ENCODE peak calls at places on chromosomes 1 and 21, in five cellular contexts. One of them, this sample, is unnamed.

GRCh38 chr1:9612871-9613624 is 24.3 kb downstream of the TMEM201 start:
- DNase-seq in left ventricle myocardium inferior: no peak
- DNase-seq in heart right ventricle: no peak
- DNase-seq in B cell: no peak
- DNase-seq in MM.1S: no peak
- DNase-seq in this sample: no peak

GRCh38 chr1:154856049-154856448 is 14.0 kb downstream of the KCNN3 start:
- DNase-seq in left ventricle myocardium inferior: no peak
- DNase-seq in heart right ventricle: no peak
- DNase-seq in B cell: no peak
- DNase-seq in MM.1S: no peak
- DNase-seq in this sample: no peak

GRCh38 chr1:23838401-23838866 is 13.2 kb upstream of the HMGCL start:
- DNase-seq in left ventricle myocardium inferior: peak
- DNase-seq in heart right ventricle: peak
- DNase-seq in B cell: peak
- DNase-seq in MM.1S: peak
- DNase-seq in this sample: peak

GRCh38 chr1:230797376-230798186 is 50.4 kb downstream of the CAPN9 start:
- DNase-seq in left ventricle myocardium inferior: peak
- DNase-seq in heart right ventricle: peak
- DNase-seq in B cell: peak
- DNase-seq in MM.1S: peak
- DNase-seq in this sample: no peak

GRCh38 chr1:87203890-87204289 is 124.8 kb upstream of the LMO4 start:
- DNase-seq in left ventricle myocardium inferior: no peak
- DNase-seq in heart right ventricle: no peak
- DNase-seq in B cell: no peak
- DNase-seq in MM.1S: no peak
- DNase-seq in this sample: no peak

GRCh38 chr1:106047210-106047609 is 1009.3 kb upstream of the PRMT6 start:
- DNase-seq in left ventricle myocardium inferior: no peak
- DNase-seq in heart right ventricle: no peak
- DNase-seq in B cell: no peak
- DNase-seq in MM.1S: no peak
- DNase-seq in this sample: no peak

GRCh38 chr1:160550572-160551034 is 27.5 kb upstream of the SLAMF6 start:
- DNase-seq in left ventricle myocardium inferior: no peak
- DNase-seq in heart right ventricle: peak
- DNase-seq in B cell: no peak
- DNase-seq in MM.1S: peak
- DNase-seq in this sample: no peak

GRCh38 chr1:84479998-84480397 is 932 bp downstream of the RPF1 start:
- DNase-seq in left ventricle myocardium inferior: no peak
- DNase-seq in heart right ventricle: no peak
- DNase-seq in B cell: no peak
- DNase-seq in MM.1S: no peak
- DNase-seq in this sample: peak

GRCh38 chr1:197319631-197320030 is 51.6 kb downstream of the CRB1 start:
- DNase-seq in left ventricle myocardium inferior: no peak
- DNase-seq in heart right ventricle: no peak
- DNase-seq in B cell: no peak
- DNase-seq in MM.1S: no peak
- DNase-seq in this sample: no peak

GRCh38 chr1:60101516-60101915 is 27.9 kb upstream of the C1orf87 start:
- DNase-seq in left ventricle myocardium inferior: no peak
- DNase-seq in heart right ventricle: no peak
- DNase-seq in B cell: no peak
- DNase-seq in MM.1S: no peak
- DNase-seq in this sample: no peak

GRCh38 chr1:236142358-236143103 is at the start of gene GPR137B:
- DNase-seq in left ventricle myocardium inferior: peak
- DNase-seq in heart right ventricle: peak
- DNase-seq in B cell: peak
- DNase-seq in MM.1S: no peak
- DNase-seq in this sample: peak

GRCh38 chr1:197017558-197018146 is 40.3 kb downstream of the CFHR5 start:
- DNase-seq in left ventricle myocardium inferior: no peak
- DNase-seq in heart right ventricle: no peak
- DNase-seq in B cell: no peak
- DNase-seq in MM.1S: no peak
- DNase-seq in this sample: no peak

GRCh38 chr1:28582248-28582615 is 9.8 kb upstream of the RAB42 start:
- DNase-seq in left ventricle myocardium inferior: no peak
- DNase-seq in heart right ventricle: no peak
- DNase-seq in B cell: no peak
- DNase-seq in MM.1S: no peak
- DNase-seq in this sample: no peak

GRCh38 chr1:238360474-238360873 is 469.8 kb upstream of the ZP4 start:
- DNase-seq in left ventricle myocardium inferior: no peak
- DNase-seq in heart right ventricle: no peak
- DNase-seq in B cell: no peak
- DNase-seq in MM.1S: no peak
- DNase-seq in this sample: no peak

GRCh38 chr1:6612641-6613360 is 730 bp upstream of the PHF13 start:
- DNase-seq in left ventricle myocardium inferior: peak
- DNase-seq in heart right ventricle: peak
- DNase-seq in B cell: no peak
- DNase-seq in MM.1S: peak
- DNase-seq in this sample: no peak

GRCh38 chr1:194485432-194485831 is 1299.0 kb upstream of the B3GALT2 start:
- DNase-seq in left ventricle myocardium inferior: no peak
- DNase-seq in heart right ventricle: no peak
- DNase-seq in B cell: no peak
- DNase-seq in MM.1S: no peak
- DNase-seq in this sample: no peak

GRCh38 chr1:53172751-53173498 is 23.7 kb upstream of the CPT2 start:
- DNase-seq in left ventricle myocardium inferior: no peak
- DNase-seq in heart right ventricle: no peak
- DNase-seq in B cell: peak
- DNase-seq in MM.1S: no peak
- DNase-seq in this sample: peak

GRCh38 chr21:45607021-45607921 is 36.3 kb upstream of the PCBP3 start:
- DNase-seq in left ventricle myocardium inferior: no peak
- DNase-seq in heart right ventricle: no peak
- DNase-seq in B cell: no peak
- DNase-seq in MM.1S: no peak
- DNase-seq in this sample: no peak

GRCh38 chr1:218565333-218565732 is 220.2 kb downstream of the TGFB2 start:
- DNase-seq in left ventricle myocardium inferior: no peak
- DNase-seq in heart right ventricle: no peak
- DNase-seq in B cell: no peak
- DNase-seq in MM.1S: no peak
- DNase-seq in this sample: no peak

GRCh38 chr1:100924212-100924611 is 28.3 kb downstream of the SLC30A7 start:
- DNase-seq in left ventricle myocardium inferior: no peak
- DNase-seq in heart right ventricle: no peak
- DNase-seq in B cell: no peak
- DNase-seq in MM.1S: no peak
- DNase-seq in this sample: no peak

GRCh38 chr1:46221749-46222148 is 18.6 kb downstream of the LURAP1 start:
- DNase-seq in left ventricle myocardium inferior: peak
- DNase-seq in heart right ventricle: no peak
- DNase-seq in B cell: no peak
- DNase-seq in MM.1S: no peak
- DNase-seq in this sample: no peak

GRCh38 chr1:185541861-185542260 is 192.3 kb upstream of the HMCN1 start:
- DNase-seq in left ventricle myocardium inferior: no peak
- DNase-seq in heart right ventricle: no peak
- DNase-seq in B cell: no peak
- DNase-seq in MM.1S: no peak
- DNase-seq in this sample: no peak

GRCh38 chr1:226531360-226532093 is 17.0 kb upstream of the STUM start:
- DNase-seq in left ventricle myocardium inferior: no peak
- DNase-seq in heart right ventricle: no peak
- DNase-seq in B cell: no peak
- DNase-seq in MM.1S: no peak
- DNase-seq in this sample: no peak

GRCh38 chr1:54810144-54810942 is 9.2 kb upstream of the TTC22 start:
- DNase-seq in left ventricle myocardium inferior: peak
- DNase-seq in heart right ventricle: peak
- DNase-seq in B cell: peak
- DNase-seq in MM.1S: peak
- DNase-seq in this sample: peak

GRCh38 chr21:44255519-44255981 is 6.1 kb downstream of the DNMT3L start:
- DNase-seq in left ventricle myocardium inferior: no peak
- DNase-seq in heart right ventricle: no peak
- DNase-seq in B cell: no peak
- DNase-seq in MM.1S: no peak
- DNase-seq in this sample: no peak

GRCh38 chr1:41849211-41849759 is 69.4 kb downstream of the HIVEP3 start:
- DNase-seq in left ventricle myocardium inferior: no peak
- DNase-seq in heart right ventricle: no peak
- DNase-seq in B cell: no peak
- DNase-seq in MM.1S: no peak
- DNase-seq in this sample: no peak

GRCh38 chr1:109886827-109887226 is 23.8 kb upstream of the CSF1 start:
- DNase-seq in left ventricle myocardium inferior: no peak
- DNase-seq in heart right ventricle: no peak
- DNase-seq in B cell: peak
- DNase-seq in MM.1S: no peak
- DNase-seq in this sample: no peak

GRCh38 chr1:107358611-107359342 is 217.9 kb downstream of the NTNG1 start:
- DNase-seq in left ventricle myocardium inferior: no peak
- DNase-seq in heart right ventricle: no peak
- DNase-seq in B cell: peak
- DNase-seq in MM.1S: no peak
- DNase-seq in this sample: no peak

GRCh38 chr1:54017979-54018378 is at the start of gene LDLRAD1:
- DNase-seq in left ventricle myocardium inferior: no peak
- DNase-seq in heart right ventricle: no peak
- DNase-seq in B cell: no peak
- DNase-seq in MM.1S: no peak
- DNase-seq in this sample: no peak

GRCh38 chr1:112439592-112439991 is 43.6 kb downstream of the CTTNBP2NL start:
- DNase-seq in left ventricle myocardium inferior: no peak
- DNase-seq in heart right ventricle: no peak
- DNase-seq in B cell: no peak
- DNase-seq in MM.1S: no peak
- DNase-seq in this sample: no peak

DNA sequence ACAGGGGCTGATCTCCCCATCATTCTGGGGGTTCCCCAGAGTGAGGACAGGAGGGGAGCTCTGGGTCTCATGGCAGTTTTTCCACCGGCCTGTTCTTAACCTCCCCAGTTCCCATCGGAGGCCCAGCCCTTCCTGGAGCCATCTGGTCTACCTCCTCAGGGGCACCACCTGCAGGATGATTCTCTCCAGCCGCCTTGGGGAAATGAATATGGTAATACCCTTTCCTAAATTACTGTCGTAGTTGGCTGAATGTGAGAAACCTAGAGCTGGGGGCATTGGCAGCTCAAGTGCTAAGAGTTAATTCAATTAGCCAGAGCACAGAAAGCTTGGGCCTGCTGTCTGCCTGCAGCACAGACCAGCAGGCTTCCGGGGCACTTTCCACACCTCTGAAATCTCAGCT is 64.9 kb downstream of the TAS1R2 start:
- DNase-seq in left ventricle myocardium inferior: no peak
- DNase-seq in heart right ventricle: no peak
- DNase-seq in B cell: no peak
- DNase-seq in MM.1S: peak
- DNase-seq in this sample: no peak
- TF ChIP-seq CTCF in left ventricle myocardium inferior: no peak
- TF ChIP-seq CTCF in heart right ventricle: no peak
- TF ChIP-seq CTCF in B cell: no peak
- TF ChIP-seq CTCF in MM.1S: peak
- TF ChIP-seq CTCF in this sample: no peak

GRCh38 chr1:108695515-108695914 is 3.4 kb downstream of the PRPF38B start:
- DNase-seq in left ventricle myocardium inferior: no peak
- DNase-seq in heart right ventricle: no peak
- DNase-seq in B cell: no peak
- DNase-seq in MM.1S: no peak
- DNase-seq in this sample: no peak

GRCh38 chr1:108691886-108692723 is at the start of gene PRPF38B:
- DNase-seq in left ventricle myocardium inferior: peak
- DNase-seq in heart right ventricle: peak
- DNase-seq in B cell: peak
- DNase-seq in MM.1S: peak
- DNase-seq in this sample: peak

GRCh38 chr1:108691128-108691885 is 803 bp upstream of the PRPF38B start:
- DNase-seq in left ventricle myocardium inferior: no peak
- DNase-seq in heart right ventricle: no peak
- DNase-seq in B cell: no peak
- DNase-seq in MM.1S: no peak
- DNase-seq in this sample: no peak

GRCh38 chr1:108692724-108693655 is 880 bp downstream of the PRPF38B start:
- DNase-seq in left ventricle myocardium inferior: peak
- DNase-seq in heart right ventricle: no peak
- DNase-seq in B cell: peak
- DNase-seq in MM.1S: peak
- DNase-seq in this sample: peak
- TF ChIP-seq CTCF in left ventricle myocardium inferior: no peak
- TF ChIP-seq CTCF in heart right ventricle: no peak
- TF ChIP-seq CTCF in B cell: no peak
- TF ChIP-seq CTCF in MM.1S: peak
- TF ChIP-seq CTCF in this sample: no peak

DNA sequence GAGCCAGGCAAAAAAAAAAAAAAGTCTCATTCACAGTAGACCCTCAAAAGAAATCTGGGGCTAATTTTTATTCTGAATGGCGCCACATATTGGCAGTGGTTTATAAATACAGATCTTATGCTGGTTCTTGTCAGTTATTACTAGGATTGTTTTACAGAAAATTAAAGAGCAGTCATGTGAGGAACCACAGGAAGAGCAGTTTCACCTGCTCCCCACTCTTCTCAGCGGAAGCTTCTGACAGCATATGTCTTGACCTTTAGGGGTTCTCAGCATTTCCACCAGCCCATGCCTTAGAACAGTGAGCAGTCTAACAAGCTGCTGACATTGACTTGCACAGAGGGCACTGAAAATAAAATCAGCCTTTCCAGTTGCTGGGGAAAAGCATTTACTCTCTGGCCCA is 144.4 kb downstream of the SYT2 start:
- DNase-seq in left ventricle myocardium inferior: no peak
- DNase-seq in heart right ventricle: no peak
- DNase-seq in B cell: peak
- DNase-seq in MM.1S: peak
- DNase-seq in this sample: peak
- TF ChIP-seq CTCF in left ventricle myocardium inferior: no peak
- TF ChIP-seq CTCF in heart right ventricle: no peak
- TF ChIP-seq CTCF in B cell: peak
- TF ChIP-seq CTCF in MM.1S: peak
- TF ChIP-seq CTCF in this sample: no peak

DNA sequence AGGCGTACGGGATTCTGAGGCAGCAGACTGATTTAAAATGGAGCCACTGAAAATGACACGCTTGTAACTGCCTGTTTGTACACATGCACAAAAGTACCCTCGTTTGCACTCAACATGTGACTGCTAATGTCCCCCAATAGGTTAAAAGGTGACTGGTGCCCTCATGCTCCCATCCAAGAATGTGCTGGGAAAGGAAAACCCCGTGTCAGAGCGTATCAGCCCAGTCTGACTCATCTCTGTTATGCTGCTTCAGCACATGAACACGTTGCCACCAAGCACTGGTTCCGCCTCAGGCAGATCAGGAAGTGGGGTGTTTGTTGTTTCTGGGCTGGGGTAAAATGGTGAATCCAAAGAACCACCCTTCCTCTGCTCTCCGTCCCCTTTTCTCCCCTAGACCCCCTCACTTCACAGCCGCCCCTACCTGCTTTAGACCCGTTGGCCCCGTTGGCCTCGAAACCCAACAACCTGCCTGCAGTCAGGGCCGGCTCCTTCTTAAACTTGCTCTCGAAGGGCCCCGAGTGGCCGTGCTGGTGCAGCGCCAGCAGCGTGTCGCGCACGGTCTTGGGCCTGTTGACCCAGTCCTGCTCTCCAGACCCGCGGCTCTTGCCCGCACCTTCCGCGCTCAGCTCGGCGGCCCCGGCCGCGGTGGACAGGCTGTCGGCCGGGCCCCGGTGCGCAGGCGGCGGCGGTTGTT is 1.8 kb downstream of the IRF2BP2 start:
- DNase-seq in left ventricle myocardium inferior: peak
- DNase-seq in heart right ventricle: peak
- DNase-seq in B cell: peak
- DNase-seq in MM.1S: peak
- DNase-seq in this sample: peak
- TF ChIP-seq CTCF in left ventricle myocardium inferior: no peak
- TF ChIP-seq CTCF in heart right ventricle: no peak
- TF ChIP-seq CTCF in B cell: no peak
- TF ChIP-seq CTCF in MM.1S: peak
- TF ChIP-seq CTCF in this sample: peak

This sample was measured in GM13977.